ENCODE peak calls at places on chromosomes 7 and 10, in ten cellular contexts. K is left lung; F is activated naive CD4-positive, alpha-beta T cell treated with anti-CD3 and anti-CD28 coated beads, Interleukin-2, amount 50 U/mL, for 72 hours; P is foreskin keratinocyte; S is Right ventricle myocardium inferior; J is gastroesophageal sphincter; Y is effector memory CD8-positive, alpha-beta T cell; T is upper lobe of left lung; E is GM12878; Z is activated B cell treated with CpG ODN at 0.5 μM for 24 hours. R is an unnamed sample.

GRCh38 chr7:47461161-47461560 is 120.8 kb downstream of the TNS3 start:
- ATAC-seq in K (peak), F (no peak), P (no peak), S (peak), J (peak), Y (no peak), T (no peak), E (no peak), Z (no peak), R (no peak)

GRCh38 chr7:106864298-106865081 is 592 bp upstream of the PIK3CG start:
- ATAC-seq in K (no peak), F (no peak), P (no peak), S (no peak), J (no peak), Y (peak), T (no peak), E (peak), Z (peak), R (peak)

GRCh38 chr7:105857009-105857952 is 19.1 kb downstream of the ATXN7L1 start:
- ATAC-seq in K (no peak), F (no peak), P (no peak), S (no peak), J (no peak), Y (peak), T (no peak), E (no peak), Z (no peak), R (no peak)

GRCh38 chr10:21372651-21373410 is 152.7 kb downstream of the SKIDA1 start:
- ATAC-seq in K (peak), F (peak), P (peak), S (peak), J (peak), Y (peak), T (peak), E (peak), Z (no peak), R (no peak)

GRCh38 chr10:118809372-118809695 is 54.6 kb upstream of the CACUL1 start:
- ATAC-seq in K (peak), F (no peak), P (no peak), S (no peak), J (no peak), Y (no peak), T (no peak), E (no peak), Z (no peak), R (no peak)

GRCh38 chr7:44112997-44113763 is 9.0 kb downstream of the AEBP1 start:
- ATAC-seq in K (no peak), F (no peak), P (peak), S (no peak), J (no peak), Y (no peak), T (no peak), E (no peak), Z (no peak), R (peak)

GRCh38 chr10:18233775-18234174 is 93.6 kb downstream of the CACNB2 start:
- ATAC-seq in K (peak), F (no peak), P (no peak), S (peak), J (peak), Y (no peak), T (no peak), E (peak), Z (no peak), R (no peak)

GRCh38 chr10:30182191-30183075 is 123.0 kb upstream of the JCAD start:
- ATAC-seq in K (peak), F (no peak), P (peak), S (no peak), J (peak), Y (no peak), T (peak), E (no peak), Z (no peak), R (no peak)

GRCh38 chr7:106347229-106347833 is 62.5 kb upstream of the NAMPT start:
- ATAC-seq in K (peak), F (no peak), P (no peak), S (no peak), J (no peak), Y (peak), T (no peak), E (peak), Z (no peak), R (no peak)

GRCh38 chr10:106836923-106837322 is 327.6 kb downstream of the SORCS1 start:
- ATAC-seq in K (peak), F (peak), P (no peak), S (peak), J (peak), Y (peak), T (no peak), E (peak), Z (no peak), R (peak)

GRCh38 chr7:31735991-31736982 is 49.3 kb downstream of the PPP1R17 start:
- ATAC-seq in K (peak), F (no peak), P (peak), S (peak), J (peak), Y (no peak), T (no peak), E (peak), Z (no peak), R (no peak)

GRCh38 chr10:63722537-63722936 is 201.3 kb downstream of the REEP3 start:
- ATAC-seq in K (peak), F (no peak), P (no peak), S (peak), J (peak), Y (no peak), T (peak), E (no peak), Z (no peak), R (no peak)

GRCh38 chr7:92632791-92633190 is 42.6 kb upstream of the FAM133B start:
- ATAC-seq in K (no peak), F (no peak), P (no peak), S (no peak), J (no peak), Y (no peak), T (no peak), E (no peak), Z (no peak), R (no peak)

GRCh38 chr7:51970961-51971655 is 654.5 kb upstream of the COBL start:
- ATAC-seq in K (no peak), F (no peak), P (no peak), S (no peak), J (no peak), Y (no peak), T (no peak), E (no peak), Z (no peak), R (no peak)

GRCh38 chr10:68856352-68856751 is 29.0 kb downstream of the STOX1 start:
- ATAC-seq in K (no peak), F (no peak), P (no peak), S (no peak), J (no peak), Y (no peak), T (peak), E (no peak), Z (no peak), R (no peak)

GRCh38 chr10:99523251-99523773 is 9.4 kb upstream of the NKX2-3 start:
- ATAC-seq in K (no peak), F (no peak), P (no peak), S (no peak), J (no peak), Y (no peak), T (no peak), E (no peak), Z (no peak), R (no peak)

GRCh38 chr10:88108115-88108610 is 244.7 kb downstream of the PTEN start:
- ATAC-seq in K (peak), F (no peak), P (no peak), S (peak), J (no peak), Y (peak), T (peak), E (peak), Z (peak), R (peak)

GRCh38 chr10:112202561-112203241 is 19.1 kb upstream of the GPAM start:
- ATAC-seq in K (peak), F (peak), P (peak), S (no peak), J (no peak), Y (no peak), T (no peak), E (peak), Z (peak), R (peak)

GRCh38 chr7:122073635-122074034 is 70.4 kb downstream of the AASS start:
- ATAC-seq in K (no peak), F (no peak), P (no peak), S (no peak), J (no peak), Y (no peak), T (no peak), E (no peak), Z (no peak), R (no peak)

GRCh38 chr10:88095778-88096452 is 232.5 kb downstream of the PTEN start:
- ATAC-seq in K (no peak), F (no peak), P (no peak), S (no peak), J (no peak), Y (no peak), T (no peak), E (no peak), Z (no peak), R (no peak)

GRCh38 chr10:4512557-4513286 is 313.3 kb upstream of the AKR1E2 start:
- ATAC-seq in K (peak), F (no peak), P (peak), S (peak), J (peak), Y (no peak), T (no peak), E (no peak), Z (no peak), R (no peak)

GRCh38 chr10:15106352-15107013 is 9.3 kb downstream of the RPP38 start:
- ATAC-seq in K (peak), F (peak), P (peak), S (peak), J (peak), Y (peak), T (peak), E (peak), Z (peak), R (peak)

GRCh38 chr7:35792472-35793224 is 8.2 kb upstream of the SEPTIN7 start:
- ATAC-seq in K (peak), F (no peak), P (peak), S (peak), J (peak), Y (no peak), T (no peak), E (no peak), Z (no peak), R (no peak)

R was measured in stimulated activated memory B cell treated with anti-CD40 and anti-IgM and Interleukin-4, amounts not matched to agents 10 μg/mL and 1 μg/mL and 100 μg/mL, for 72 hours.